ENCODE peak calls at places on chromosomes 4 and X, in nine cellular contexts. One of them, this sample, is unnamed.

GRCh38 chrX:48897157-48897620 is 379 bp downstream of the TIMM17B start:
- DNase-seq in skeletal muscle cell: no peak
- DNase-seq in upper lobe of left lung: peak
- DNase-seq in endodermal cell: peak
- DNase-seq in sigmoid colon: peak
- DNase-seq in NCI-H2107: peak
- DNase-seq in germinal center: peak
- DNase-seq in HS-5: no peak
- DNase-seq in NCI-H1092 treated with DMSO at 0.1 percent for 48 hours: peak
- DNase-seq in this sample: no peak

GRCh38 chr4:688695-689497 is at the start of gene SLC49A3:
- DNase-seq in sigmoid colon: peak
- DNase-seq in upper lobe of left lung: peak
- DNase-seq in NCI-H2107: no peak
- DNase-seq in endodermal cell: peak
- DNase-seq in skeletal muscle cell: no peak
- DNase-seq in NCI-H1092 treated with DMSO at 0.1 percent for 48 hours: no peak
- DNase-seq in germinal center: no peak
- DNase-seq in HS-5: no peak
- DNase-seq in this sample: no peak

GRCh38 chr4:75633846-75634245 is 3.5 kb upstream of the CDKL2 start:
- DNase-seq in upper lobe of left lung: no peak
- DNase-seq in endodermal cell: no peak
- DNase-seq in skeletal muscle cell: no peak
- DNase-seq in germinal center: no peak
- DNase-seq in NCI-H2107: no peak
- DNase-seq in NCI-H1092 treated with DMSO at 0.1 percent for 48 hours: no peak
- DNase-seq in HS-5: peak
- DNase-seq in sigmoid colon: no peak
- DNase-seq in this sample: no peak

GRCh38 chrX:139222511-139223200 is 307.9 kb upstream of the F9 start:
- DNase-seq in HS-5: no peak
- DNase-seq in NCI-H1092 treated with DMSO at 0.1 percent for 48 hours: no peak
- DNase-seq in skeletal muscle cell: no peak
- DNase-seq in endodermal cell: no peak
- DNase-seq in sigmoid colon: no peak
- DNase-seq in germinal center: no peak
- DNase-seq in NCI-H2107: no peak
- DNase-seq in upper lobe of left lung: no peak
- DNase-seq in this sample: no peak

GRCh38 chrX:13579696-13580095 is 10.3 kb downstream of the EGFL6 start:
- DNase-seq in NCI-H2107: no peak
- DNase-seq in skeletal muscle cell: no peak
- DNase-seq in upper lobe of left lung: no peak
- DNase-seq in endodermal cell: no peak
- DNase-seq in sigmoid colon: no peak
- DNase-seq in germinal center: no peak
- DNase-seq in NCI-H1092 treated with DMSO at 0.1 percent for 48 hours: no peak
- DNase-seq in HS-5: no peak
- DNase-seq in this sample: no peak

GRCh38 chrX:49172280-49172780 is 632 bp downstream of the PLP2 start:
- DNase-seq in NCI-H1092 treated with DMSO at 0.1 percent for 48 hours: peak
- DNase-seq in skeletal muscle cell: no peak
- DNase-seq in endodermal cell: no peak
- DNase-seq in NCI-H2107: peak
- DNase-seq in germinal center: peak
- DNase-seq in upper lobe of left lung: peak
- DNase-seq in sigmoid colon: peak
- DNase-seq in HS-5: no peak
- DNase-seq in this sample: peak

GRCh38 chr4:168981460-168981859 is 28.6 kb downstream of the CBR4 start:
- DNase-seq in NCI-H2107: no peak
- DNase-seq in NCI-H1092 treated with DMSO at 0.1 percent for 48 hours: no peak
- DNase-seq in germinal center: no peak
- DNase-seq in skeletal muscle cell: no peak
- DNase-seq in endodermal cell: no peak
- DNase-seq in HS-5: peak
- DNase-seq in upper lobe of left lung: no peak
- DNase-seq in sigmoid colon: no peak
- DNase-seq in this sample: no peak

GRCh38 chr4:71009091-71009490 is 15.6 kb downstream of the DCK start:
- DNase-seq in NCI-H1092 treated with DMSO at 0.1 percent for 48 hours: no peak
- DNase-seq in endodermal cell: no peak
- DNase-seq in upper lobe of left lung: no peak
- DNase-seq in germinal center: no peak
- DNase-seq in skeletal muscle cell: no peak
- DNase-seq in sigmoid colon: no peak
- DNase-seq in NCI-H2107: no peak
- DNase-seq in HS-5: no peak
- DNase-seq in this sample: no peak

GRCh38 chrX:40247382-40247781 is 149.6 kb upstream of the BCOR start:
- DNase-seq in upper lobe of left lung: no peak
- DNase-seq in NCI-H2107: no peak
- DNase-seq in germinal center: no peak
- DNase-seq in endodermal cell: no peak
- DNase-seq in HS-5: no peak
- DNase-seq in skeletal muscle cell: no peak
- DNase-seq in sigmoid colon: no peak
- DNase-seq in NCI-H1092 treated with DMSO at 0.1 percent for 48 hours: no peak
- DNase-seq in this sample: no peak

GRCh38 chr4:95215991-95216605 is 332.7 kb downstream of the UNC5C start:
- DNase-seq in sigmoid colon: no peak
- DNase-seq in skeletal muscle cell: peak
- DNase-seq in germinal center: no peak
- DNase-seq in HS-5: no peak
- DNase-seq in endodermal cell: no peak
- DNase-seq in NCI-H1092 treated with DMSO at 0.1 percent for 48 hours: no peak
- DNase-seq in NCI-H2107: no peak
- DNase-seq in upper lobe of left lung: no peak
- DNase-seq in this sample: no peak

GRCh38 chrX:103687073-103687695 is 685 bp upstream of the MORF4L2 start:
- DNase-seq in germinal center: peak
- DNase-seq in NCI-H2107: peak
- DNase-seq in sigmoid colon: peak
- DNase-seq in upper lobe of left lung: peak
- DNase-seq in skeletal muscle cell: peak
- DNase-seq in endodermal cell: peak
- DNase-seq in NCI-H1092 treated with DMSO at 0.1 percent for 48 hours: peak
- DNase-seq in HS-5: no peak
- DNase-seq in this sample: peak

GRCh38 chr4:766559-767283 is 59.2 kb downstream of the CPLX1 start:
- DNase-seq in skeletal muscle cell: no peak
- DNase-seq in HS-5: no peak
- DNase-seq in germinal center: no peak
- DNase-seq in sigmoid colon: no peak
- DNase-seq in NCI-H1092 treated with DMSO at 0.1 percent for 48 hours: no peak
- DNase-seq in upper lobe of left lung: no peak
- DNase-seq in endodermal cell: no peak
- DNase-seq in NCI-H2107: no peak
- DNase-seq in this sample: no peak

GRCh38 chr4:129526812-129527211 is 430.9 kb downstream of the C4orf33 start:
- DNase-seq in skeletal muscle cell: peak
- DNase-seq in HS-5: peak
- DNase-seq in NCI-H1092 treated with DMSO at 0.1 percent for 48 hours: peak
- DNase-seq in germinal center: no peak
- DNase-seq in NCI-H2107: no peak
- DNase-seq in upper lobe of left lung: no peak
- DNase-seq in endodermal cell: no peak
- DNase-seq in sigmoid colon: no peak
- DNase-seq in this sample: no peak

GRCh38 chr4:27009539-27009938 is 148.9 kb downstream of the STIM2 start:
- DNase-seq in skeletal muscle cell: no peak
- DNase-seq in NCI-H2107: no peak
- DNase-seq in germinal center: no peak
- DNase-seq in endodermal cell: no peak
- DNase-seq in upper lobe of left lung: no peak
- DNase-seq in sigmoid colon: no peak
- DNase-seq in NCI-H1092 treated with DMSO at 0.1 percent for 48 hours: no peak
- DNase-seq in HS-5: no peak
- DNase-seq in this sample: no peak

GRCh38 chrX:97367149-97367548 is 483.4 kb downstream of the RPA4 start:
- DNase-seq in germinal center: no peak
- DNase-seq in endodermal cell: no peak
- DNase-seq in upper lobe of left lung: no peak
- DNase-seq in HS-5: peak
- DNase-seq in NCI-H1092 treated with DMSO at 0.1 percent for 48 hours: peak
- DNase-seq in skeletal muscle cell: peak
- DNase-seq in NCI-H2107: no peak
- DNase-seq in sigmoid colon: no peak
- DNase-seq in this sample: no peak

GRCh38 chr4:103018391-103019318 is 850 bp downstream of the SLC9B1 start:
- DNase-seq in HS-5: no peak
- DNase-seq in upper lobe of left lung: no peak
- DNase-seq in NCI-H1092 treated with DMSO at 0.1 percent for 48 hours: no peak
- DNase-seq in endodermal cell: no peak
- DNase-seq in NCI-H2107: no peak
- DNase-seq in germinal center: peak
- DNase-seq in sigmoid colon: peak
- DNase-seq in skeletal muscle cell: no peak
- DNase-seq in this sample: no peak

GRCh38 chr4:125198916-125199315 is 115.8 kb upstream of the FAT4 start:
- DNase-seq in endodermal cell: no peak
- DNase-seq in NCI-H1092 treated with DMSO at 0.1 percent for 48 hours: no peak
- DNase-seq in NCI-H2107: no peak
- DNase-seq in skeletal muscle cell: no peak
- DNase-seq in germinal center: no peak
- DNase-seq in HS-5: no peak
- DNase-seq in upper lobe of left lung: no peak
- DNase-seq in sigmoid colon: no peak
- DNase-seq in this sample: no peak

GRCh38 chrX:78111140-78111931 is 7.3 kb downstream of the PGK1 start:
- DNase-seq in sigmoid colon: no peak
- DNase-seq in NCI-H1092 treated with DMSO at 0.1 percent for 48 hours: no peak
- DNase-seq in skeletal muscle cell: no peak
- DNase-seq in germinal center: no peak
- DNase-seq in HS-5: no peak
- DNase-seq in upper lobe of left lung: no peak
- DNase-seq in NCI-H2107: no peak
- DNase-seq in endodermal cell: no peak
- DNase-seq in this sample: no peak

GRCh38 chr4:8697826-8698225 is 105.3 kb downstream of the CPZ start:
- DNase-seq in skeletal muscle cell: no peak
- DNase-seq in HS-5: no peak
- DNase-seq in NCI-H2107: no peak
- DNase-seq in NCI-H1092 treated with DMSO at 0.1 percent for 48 hours: no peak
- DNase-seq in sigmoid colon: peak
- DNase-seq in upper lobe of left lung: peak
- DNase-seq in germinal center: no peak
- DNase-seq in endodermal cell: peak
- DNase-seq in this sample: no peak

GRCh38 chrX:148929686-148930085 is 429.3 kb downstream of the AFF2 start:
- DNase-seq in skeletal muscle cell: no peak
- DNase-seq in NCI-H1092 treated with DMSO at 0.1 percent for 48 hours: no peak
- DNase-seq in endodermal cell: no peak
- DNase-seq in upper lobe of left lung: no peak
- DNase-seq in sigmoid colon: no peak
- DNase-seq in NCI-H2107: no peak
- DNase-seq in HS-5: no peak
- DNase-seq in germinal center: no peak
- DNase-seq in this sample: no peak

GRCh38 chr4:8847331-8847730 is 24.3 kb downstream of the HMX1 start:
- DNase-seq in NCI-H2107: no peak
- DNase-seq in upper lobe of left lung: no peak
- DNase-seq in NCI-H1092 treated with DMSO at 0.1 percent for 48 hours: no peak
- DNase-seq in skeletal muscle cell: no peak
- DNase-seq in germinal center: no peak
- DNase-seq in HS-5: no peak
- DNase-seq in sigmoid colon: peak
- DNase-seq in endodermal cell: peak
- DNase-seq in this sample: no peak

GRCh38 chrX:67619253-67619652 is 75.4 kb downstream of the AR start:
- DNase-seq in HS-5: no peak
- DNase-seq in skeletal muscle cell: peak
- DNase-seq in upper lobe of left lung: no peak
- DNase-seq in sigmoid colon: no peak
- DNase-seq in NCI-H2107: no peak
- DNase-seq in endodermal cell: no peak
- DNase-seq in NCI-H1092 treated with DMSO at 0.1 percent for 48 hours: no peak
- DNase-seq in germinal center: no peak
- DNase-seq in this sample: no peak

GRCh38 chr4:74267998-74268606 is 40.2 kb upstream of the EPGN start:
- DNase-seq in germinal center: no peak
- DNase-seq in skeletal muscle cell: peak
- DNase-seq in NCI-H2107: no peak
- DNase-seq in upper lobe of left lung: no peak
- DNase-seq in endodermal cell: no peak
- DNase-seq in NCI-H1092 treated with DMSO at 0.1 percent for 48 hours: no peak
- DNase-seq in HS-5: peak
- DNase-seq in sigmoid colon: no peak
- DNase-seq in this sample: no peak

GRCh38 chrX:101450052-101450451 is 35.2 kb upstream of the ARMCX4 start:
- DNase-seq in endodermal cell: no peak
- DNase-seq in HS-5: no peak
- DNase-seq in NCI-H2107: no peak
- DNase-seq in germinal center: no peak
- DNase-seq in skeletal muscle cell: no peak
- DNase-seq in NCI-H1092 treated with DMSO at 0.1 percent for 48 hours: no peak
- DNase-seq in sigmoid colon: no peak
- DNase-seq in upper lobe of left lung: no peak
- DNase-seq in this sample: no peak

GRCh38 chr4:42654606-42655005 is 2.3 kb downstream of the ATP8A1 start:
- DNase-seq in germinal center: no peak
- DNase-seq in upper lobe of left lung: no peak
- DNase-seq in HS-5: peak
- DNase-seq in sigmoid colon: no peak
- DNase-seq in NCI-H1092 treated with DMSO at 0.1 percent for 48 hours: peak
- DNase-seq in NCI-H2107: no peak
- DNase-seq in skeletal muscle cell: peak
- DNase-seq in endodermal cell: no peak
- DNase-seq in this sample: no peak

GRCh38 chr4:140736669-140737343 is 19.4 kb downstream of the TBC1D9 start:
- DNase-seq in NCI-H1092 treated with DMSO at 0.1 percent for 48 hours: no peak
- DNase-seq in sigmoid colon: no peak
- DNase-seq in skeletal muscle cell: no peak
- DNase-seq in HS-5: no peak
- DNase-seq in NCI-H2107: no peak
- DNase-seq in endodermal cell: no peak
- DNase-seq in upper lobe of left lung: no peak
- DNase-seq in germinal center: no peak
- DNase-seq in this sample: no peak

GRCh38 chrX:16222123-16222522 is 54.8 kb downstream of the MAGEB17 start:
- DNase-seq in upper lobe of left lung: no peak
- DNase-seq in NCI-H1092 treated with DMSO at 0.1 percent for 48 hours: no peak
- DNase-seq in NCI-H2107: no peak
- DNase-seq in HS-5: peak
- DNase-seq in skeletal muscle cell: no peak
- DNase-seq in germinal center: no peak
- DNase-seq in sigmoid colon: no peak
- DNase-seq in endodermal cell: no peak
- DNase-seq in this sample: no peak

GRCh38 chrX:103941201-103941975 is 21.0 kb upstream of the TMSB15B start:
- DNase-seq in NCI-H2107: no peak
- DNase-seq in germinal center: peak
- DNase-seq in HS-5: no peak
- DNase-seq in upper lobe of left lung: no peak
- DNase-seq in sigmoid colon: no peak
- DNase-seq in endodermal cell: no peak
- DNase-seq in skeletal muscle cell: no peak
- DNase-seq in NCI-H1092 treated with DMSO at 0.1 percent for 48 hours: peak
- DNase-seq in this sample: no peak

GRCh38 chrX:40091691-40092421 is 5.9 kb downstream of the BCOR start:
- DNase-seq in NCI-H2107: no peak
- DNase-seq in HS-5: no peak
- DNase-seq in sigmoid colon: no peak
- DNase-seq in NCI-H1092 treated with DMSO at 0.1 percent for 48 hours: no peak
- DNase-seq in germinal center: no peak
- DNase-seq in upper lobe of left lung: peak
- DNase-seq in skeletal muscle cell: no peak
- DNase-seq in endodermal cell: peak
- DNase-seq in this sample: no peak

GRCh38 chr4:176464748-176465147 is 145.0 kb downstream of the SPCS3 start:
- DNase-seq in sigmoid colon: no peak
- DNase-seq in endodermal cell: no peak
- DNase-seq in NCI-H1092 treated with DMSO at 0.1 percent for 48 hours: no peak
- DNase-seq in skeletal muscle cell: no peak
- DNase-seq in HS-5: no peak
- DNase-seq in germinal center: no peak
- DNase-seq in upper lobe of left lung: no peak
- DNase-seq in NCI-H2107: no peak
- DNase-seq in this sample: no peak

GRCh38 chr4:105490523-105490922 is 16.7 kb upstream of the PPA2 start:
- DNase-seq in skeletal muscle cell: no peak
- DNase-seq in upper lobe of left lung: no peak
- DNase-seq in NCI-H2107: no peak
- DNase-seq in germinal center: no peak
- DNase-seq in NCI-H1092 treated with DMSO at 0.1 percent for 48 hours: no peak
- DNase-seq in sigmoid colon: no peak
- DNase-seq in endodermal cell: no peak
- DNase-seq in HS-5: no peak
- DNase-seq in this sample: no peak

This sample was measured in activated T-helper 1 cell treated with anti-CD3 and anti-CD28 coated beads, Interleukin-2, amount 50 U/mL, for 16 hours.